ENCODE peak calls at places on chromosomes 16 and 17, in nine cellular contexts. I is psoas muscle, V is cardiac muscle cell, D is mucosa of descending colon, L is spleen, S is heart left ventricle, N is IMR-90, P is prostate gland, A is body of pancreas. E is an unnamed sample.

GRCh38 chr17:28929769-28930168 is 21.5 kb downstream of the PHF12 start:
- DNase-seq in I (no peak), V (no peak), D (no peak), L (no peak), S (no peak), N (no peak), P (no peak), A (no peak), E (no peak)

GRCh38 chr16:79008869-79009179 is 591.7 kb downstream of the MAF start:
- DNase-seq in I (no peak), V (no peak), D (no peak), L (no peak), S (no peak), N (no peak), P (no peak), A (no peak), E (no peak)

GRCh38 chr16:81155769-81156168 is 59.6 kb upstream of the GCSH start:
- DNase-seq in I (no peak), V (no peak), D (no peak), L (no peak), S (no peak), N (no peak), P (no peak), A (no peak), E (no peak)

GRCh38 chr17:75088902-75089417 is 1.2 kb downstream of the SLC16A5 start:
- DNase-seq in I (no peak), V (no peak), D (peak; percentile 44), L (no peak), S (peak; percentile 63), N (no peak), P (no peak), A (no peak), E (no peak)

GRCh38 chr16:54287758-54288591 is 1.4 kb upstream of the IRX3 start:
- DNase-seq in I (no peak), V (no peak), D (no peak), L (peak; percentile 30), S (no peak), N (no peak), P (no peak), A (no peak), E (peak; percentile 58)

GRCh38 chr17:56834380-56835258 is 668 bp downstream of the DGKE start:
- DNase-seq in I (peak; percentile 36), V (peak; percentile 17), D (peak; percentile 62), L (peak; percentile 94), S (peak; percentile 35), N (peak; percentile 7), P (peak; percentile 56), A (peak; percentile 73), E (peak; percentile 36)

GRCh38 chr17:45907720-45908395 is 13.5 kb downstream of the MAPT start:
- DNase-seq in I (no peak), V (no peak), D (no peak), L (no peak), S (no peak), N (no peak), P (no peak), A (no peak), E (no peak)

GRCh38 chr17:14201087-14201486 is 35.6 kb downstream of the CDRT15 start:
- DNase-seq in I (no peak), V (peak; percentile 44), D (peak; percentile 45), L (no peak), S (no peak), N (peak; percentile 8), P (no peak), A (no peak), E (no peak)

GRCh38 chr17:70158180-70158579 is 11.2 kb upstream of the KCNJ2 start:
- DNase-seq in I (no peak), V (peak; percentile 17), D (no peak), L (no peak), S (no peak), N (no peak), P (no peak), A (no peak), E (no peak)

GRCh38 chr16:24747425-24747824 is 18.0 kb downstream of the TNRC6A start:
- DNase-seq in I (no peak), V (no peak), D (no peak), L (no peak), S (no peak), N (no peak), P (no peak), A (no peak), E (no peak)

GRCh38 chr17:67035131-67036083 is 8.9 kb upstream of the CACNG1 start:
- DNase-seq in I (no peak), V (no peak), D (no peak), L (no peak), S (no peak), N (no peak), P (no peak), A (no peak), E (no peak)

GRCh38 chr17:49557204-49558024 is 18.3 kb upstream of the NXPH3 start:
- DNase-seq in I (no peak), V (peak; percentile 73), D (peak; percentile 41), L (peak; percentile 36), S (no peak), N (peak; percentile 46), P (no peak), A (peak; percentile 45), E (no peak)

GRCh38 chr16:26578748-26579147 is 488.0 kb upstream of the C16orf82 start:
- DNase-seq in I (no peak), V (no peak), D (no peak), L (no peak), S (no peak), N (no peak), P (no peak), A (no peak), E (no peak)

GRCh38 chr17:20206591-20206990 is 197.4 kb downstream of the SPECC1 start:
- DNase-seq in I (no peak), V (peak; percentile 64), D (no peak), L (no peak), S (no peak), N (peak; percentile 83), P (no peak), A (no peak), E (no peak)

GRCh38 chr16:78770353-78771091 is 671.1 kb downstream of the WWOX start:
- DNase-seq in I (peak; percentile 77), V (peak; percentile 54), D (peak; percentile 90), L (peak; percentile 95), S (peak; percentile 78), N (no peak), P (peak; percentile 42), A (peak; percentile 77), E (peak; percentile 72)

DNA sequence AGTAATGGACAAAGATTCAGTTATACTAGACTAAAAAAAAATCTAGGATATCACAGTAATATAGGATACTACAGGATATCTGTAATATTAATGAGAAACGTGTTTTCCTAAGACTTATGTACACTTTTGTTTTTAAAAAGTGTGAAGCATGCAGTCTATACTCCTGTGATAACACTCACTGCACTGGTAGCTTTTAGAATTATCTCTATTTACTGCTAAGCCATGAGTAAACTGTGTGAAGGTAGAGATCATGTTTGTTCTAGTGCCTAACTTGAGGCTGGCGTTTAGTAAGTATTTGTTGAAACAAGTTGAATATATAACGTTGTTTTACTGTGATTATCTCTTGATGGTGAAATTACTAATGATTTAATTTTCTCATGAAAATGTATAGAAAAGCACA is 23.9 kb downstream of the RPA1 start:
- DNase-seq in I (no peak), V (no peak), D (no peak), L (no peak), S (no peak), N (no peak), P (no peak), A (no peak), E (no peak)
- H3K9me3 ChIP-seq in I (no peaks in the 10 kb centered on the region), V (no peaks in the 10 kb centered on the region), D (no peaks in the 10 kb centered on the region), L (no peaks in the 10 kb centered on the region), S (no peaks in the 10 kb centered on the region), N (no peaks in the 10 kb centered on the region), P (no peaks in the 10 kb centered on the region), A (no peaks in the 10 kb centered on the region), E (no peaks in the 10 kb centered on the region)

DNA sequence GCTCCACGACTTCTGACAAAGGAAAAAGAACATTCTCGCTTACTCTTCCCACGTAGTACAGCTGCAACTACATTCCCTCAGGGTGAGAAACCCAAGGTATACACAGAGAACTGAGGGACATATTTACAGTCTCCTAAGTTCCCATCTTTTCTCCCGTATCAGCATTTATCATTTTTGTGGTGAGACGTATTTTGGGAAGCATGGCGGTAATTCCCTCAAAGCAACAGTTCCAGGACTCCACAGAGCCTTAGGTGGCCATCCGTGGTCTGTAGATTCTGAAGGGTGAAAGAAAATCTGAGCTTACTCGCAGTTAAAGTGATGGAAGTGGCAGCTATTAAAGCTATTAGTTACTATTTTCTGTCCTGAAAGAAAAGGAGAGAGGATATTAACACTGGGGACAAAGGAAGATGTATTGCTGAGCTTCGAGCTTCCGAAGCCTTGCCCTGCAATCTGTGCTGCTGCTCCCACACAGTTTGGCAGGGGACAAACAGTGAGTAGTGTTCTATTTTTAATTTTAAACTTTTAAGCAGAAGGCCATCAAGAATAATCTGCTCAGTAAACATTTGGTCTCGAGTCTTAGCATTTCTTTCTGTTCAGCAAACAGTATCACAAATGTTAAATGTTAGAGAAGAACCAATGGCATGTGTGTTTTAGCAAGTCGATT is 1296.1 kb downstream of the CDH8 start:
- DNase-seq in I (no peak), V (no peak), D (no peak), L (no peak), S (no peak), N (no peak), P (no peak), A (no peak), E (no peak)
- H3K9me3 ChIP-seq in I (no peaks in the 10 kb centered on the region), V (no peaks in the 10 kb centered on the region), D (peaks cover 30% of the 10 kb centered on the region), L (no peaks in the 10 kb centered on the region), S (no peaks in the 10 kb centered on the region), N (peaks cover 3% of the 10 kb centered on the region), P (no peaks in the 10 kb centered on the region), A (no peaks in the 10 kb centered on the region), E (no peaks in the 10 kb centered on the region)

GRCh38 chr16:63185235-63185780 is 1149.1 kb upstream of the CDH8 start:
- DNase-seq in I (no peak), V (no peak), D (no peak), L (no peak), S (no peak), N (no peak), P (no peak), A (no peak), E (no peak)
- H3K9me3 ChIP-seq in I (no peaks in the 10 kb centered on the region), V (no peaks in the 10 kb centered on the region), D (no peaks in the 10 kb centered on the region), L (peaks cover 12% of the 10 kb centered on the region), S (no peaks in the 10 kb centered on the region), N (peaks cover 2% of the 10 kb centered on the region), P (no peaks in the 10 kb centered on the region), A (no peaks in the 10 kb centered on the region), E (no peaks in the 10 kb centered on the region)

GRCh38 chr17:82748756-82749155 is 3.1 kb upstream of the TBCD start:
- DNase-seq in I (no peak), V (no peak), D (no peak), L (no peak), S (no peak), N (no peak), P (no peak), A (no peak), E (no peak)

GRCh38 chr17:82745524-82745923 is 6.3 kb upstream of the TBCD start:
- DNase-seq in I (no peak), V (no peak), D (no peak), L (no peak), S (no peak), N (no peak), P (no peak), A (no peak), E (no peak)

GRCh38 chr17:82737981-82738877 is 2.8 kb downstream of the FN3K start:
- DNase-seq in I (peak; percentile 57), V (peak; percentile 56), D (no peak), L (no peak), S (peak; percentile 93), N (peak; percentile 27), P (no peak), A (peak; percentile 75), E (peak; percentile 83)

GRCh38 chr17:82740906-82741759 is 5.7 kb downstream of the FN3K start:
- DNase-seq in I (no peak), V (no peak), D (no peak), L (no peak), S (no peak), N (no peak), P (no peak), A (no peak), E (no peak)

GRCh38 chr17:82743344-82744219 is 8.2 kb downstream of the FN3K start:
- DNase-seq in I (no peak), V (no peak), D (no peak), L (no peak), S (no peak), N (no peak), P (no peak), A (no peak), E (no peak)
- H3K9me3 ChIP-seq in I (no peaks in the 10 kb centered on the region), V (no peaks in the 10 kb centered on the region), D (peaks cover 4% of the 10 kb centered on the region), L (peaks cover 39% of the 10 kb centered on the region), S (peaks cover 24% of the 10 kb centered on the region), N (peaks cover 13% of the 10 kb centered on the region), P (no peaks in the 10 kb centered on the region), A (no peaks in the 10 kb centered on the region), E (peaks cover 31% of the 10 kb centered on the region)

E was measured in left ventricle myocardium inferior.